ENCODE peak calls at places on chromosomes 7 and 10, in seven cellular contexts. T is uterus, L is adrenal gland, B is tibial nerve, A is transverse colon, F is sigmoid colon, N is prostate gland. R is an unnamed sample.

GRCh38 chr7:152312316-152312715 is 123.5 kb downstream of the KMT2C start:
- DNase-seq in L (no peak), T (no peak), A (no peak), N (no peak), B (no peak), F (no peak), R (no peak)

GRCh38 chr10:77625379-77625778 is 12.2 kb downstream of the KCNMA1 start:
- DNase-seq in B (no peak), T (no peak), A (no peak), N (no peak), L (no peak), F (no peak), R (no peak)

GRCh38 chr7:105346593-105347322 is 42.0 kb downstream of the SRPK2 start:
- DNase-seq in A (no peak), B (no peak), N (no peak), F (no peak), T (no peak), L (no peak), R (no peak)

GRCh38 chr10:46240684-46241565 is 45.9 kb upstream of the ANTXRL start:
- DNase-seq in N (no peak), F (no peak), A (no peak), T (no peak), B (no peak), L (peak), R (no peak)

GRCh38 chr7:503575-504111 is 16.0 kb downstream of the PDGFA start:
- DNase-seq in T (no peak), F (peak), L (no peak), A (peak), B (no peak), N (no peak), R (no peak)

GRCh38 chr10:63788152-63788821 is 267.1 kb downstream of the REEP3 start:
- DNase-seq in F (no peak), A (no peak), T (no peak), L (no peak), B (no peak), N (no peak), R (no peak)

GRCh38 chr10:100713859-100714565 is 31.4 kb upstream of the PAX2 start:
- DNase-seq in B (no peak), L (no peak), A (no peak), N (no peak), F (peak), T (no peak), R (no peak)

GRCh38 chr10:70462349-70462984 is 16.1 kb upstream of the PALD1 start:
- DNase-seq in L (peak), A (peak), B (peak), T (peak), F (peak), N (peak), R (no peak)

GRCh38 chr7:116089293-116089692 is 58.7 kb upstream of the TFEC start:
- DNase-seq in B (no peak), L (no peak), A (no peak), N (no peak), F (no peak), T (no peak), R (no peak)

GRCh38 chr7:98420966-98421612 is 20.2 kb upstream of the BAIAP2L1 start:
- DNase-seq in B (no peak), L (peak), A (peak), F (no peak), N (peak), T (no peak), R (no peak)

GRCh38 chr10:50322075-50322474 is 70.8 kb upstream of the ASAH2 start:
- DNase-seq in N (no peak), B (no peak), F (no peak), A (no peak), L (no peak), T (no peak), R (peak)

GRCh38 chr10:30176182-30176581 is 116.8 kb upstream of the JCAD start:
- DNase-seq in T (no peak), F (no peak), B (no peak), N (no peak), A (no peak), L (no peak), R (no peak)

GRCh38 chr7:79810945-79811344 is 323.7 kb upstream of the GNAI1 start:
- DNase-seq in F (no peak), B (no peak), N (no peak), A (no peak), L (no peak), T (no peak), R (no peak)

GRCh38 chr10:10677479-10677878 is 340.2 kb upstream of the CELF2 start:
- DNase-seq in B (peak), F (no peak), L (peak), T (peak), A (peak), N (peak), R (no peak)

GRCh38 chr7:142385528-142386340 is 127.9 kb upstream of the PRSS58 start:
- DNase-seq in T (no peak), L (no peak), N (no peak), B (no peak), F (no peak), A (peak), R (no peak)

GRCh38 chr10:116850058-116850611 is 836 bp downstream of the ENO4 start:
- DNase-seq in A (no peak), F (no peak), B (no peak), N (no peak), L (no peak), T (no peak), R (no peak)
- TF ChIP-seq POLR2A in A (no peak), F (no peak), B (no peak), N (no peak), L (no peak), T (no peak), R (no peak)

DNA sequence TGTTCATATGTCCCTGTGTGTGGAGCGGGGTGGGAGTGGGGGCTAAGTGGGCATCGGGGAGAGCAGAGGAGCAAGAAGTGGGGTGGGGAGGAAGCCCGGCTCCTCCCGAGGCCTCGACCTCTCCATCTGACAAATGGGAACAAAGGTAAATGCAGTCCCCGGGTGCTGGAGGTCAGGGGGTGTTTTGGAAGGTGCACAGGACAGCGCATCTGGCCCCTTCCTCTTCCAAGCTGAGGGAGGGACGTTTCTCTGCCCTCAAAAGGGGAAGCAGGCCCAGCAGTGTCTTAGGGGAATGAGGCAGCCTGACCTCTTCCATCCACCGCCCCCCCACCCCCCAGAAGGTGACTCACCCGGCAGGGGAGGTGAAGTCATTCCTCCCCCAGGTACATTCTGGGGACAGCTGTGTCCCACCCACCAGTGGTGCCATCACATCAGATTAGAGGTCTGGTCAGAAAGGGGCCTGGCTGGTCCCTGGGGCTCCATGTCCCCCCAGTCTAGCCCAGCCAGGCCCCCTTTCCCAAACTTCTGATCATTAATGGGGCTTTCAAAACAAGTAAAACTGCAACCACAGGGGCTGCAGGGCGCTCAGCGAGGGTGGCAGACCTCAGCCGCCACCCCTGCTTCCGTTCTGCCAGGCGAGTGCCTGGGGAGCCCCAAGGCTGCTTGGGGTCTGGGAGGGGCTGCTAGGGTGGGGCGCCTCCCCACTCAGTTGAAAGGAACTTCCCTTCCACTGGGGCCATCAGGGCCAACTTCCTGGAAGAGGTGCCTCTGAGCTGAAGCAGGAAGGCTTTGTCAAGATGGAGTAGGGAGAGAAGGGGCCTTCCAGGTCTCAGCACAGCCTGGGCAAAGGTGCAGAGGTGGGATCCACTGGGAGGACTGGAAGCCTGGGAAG is 10.7 kb downstream of the LFNG start:
- DNase-seq in B (no peak), F (no peak), N (no peak), L (no peak), T (peak), A (peak), R (no peak)
- H3K4me3 ChIP-seq in B (no peak), F (no peak), N (no peak), L (no peak), T (no peak), A (no peak), R (no peak)

DNA sequence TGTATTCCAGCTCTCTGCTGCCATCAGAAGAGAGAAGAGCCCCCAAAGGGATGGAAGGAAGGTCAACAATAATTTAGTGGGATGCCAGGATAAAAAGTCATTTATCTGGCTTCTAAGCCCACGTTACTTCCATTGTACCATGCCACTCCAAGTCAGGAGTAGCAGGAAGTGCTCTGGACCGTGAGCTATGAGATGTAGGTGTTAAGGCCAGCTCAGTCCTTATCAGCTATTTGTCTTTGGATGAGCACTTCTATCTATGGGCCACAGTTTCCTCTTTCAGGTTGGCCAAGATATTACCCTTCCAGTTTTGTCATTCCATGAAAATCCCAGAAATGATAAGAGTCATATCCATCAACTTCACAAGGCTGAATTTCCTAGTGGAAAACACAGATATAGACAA is 119.4 kb upstream of the CACUL1 start:
- DNase-seq in T (no peak), F (no peak), B (no peak), L (no peak), A (no peak), N (no peak), R (no peak)
- TF ChIP-seq POLR2A in T (no peak), F (no peak), B (no peak), L (no peak), A (no peak), N (no peak), R (no peak)

DNA sequence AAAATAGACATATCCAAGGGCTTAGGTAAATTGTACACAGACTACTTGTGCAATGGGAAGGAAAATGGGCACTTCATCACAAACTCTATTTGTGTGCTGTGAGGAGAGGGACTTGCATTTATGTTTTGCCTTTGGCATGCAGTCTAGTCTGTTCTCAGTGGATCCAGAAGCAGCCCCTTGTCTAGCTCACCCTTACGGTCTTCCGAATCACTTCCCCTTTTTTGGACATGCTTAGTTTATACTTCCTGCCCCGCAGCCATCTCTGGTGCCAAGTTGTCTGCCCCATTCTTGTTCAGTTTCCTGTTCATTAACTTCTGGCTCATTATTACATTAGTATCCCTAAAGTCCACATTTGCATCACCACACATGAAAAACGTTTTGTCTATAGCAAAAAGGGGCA is 161.6 kb downstream of the NRCAM start:
- DNase-seq in B (no peak), N (no peak), A (no peak), T (no peak), L (no peak), F (no peak), R (no peak)
- H3K4me3 ChIP-seq in B (no peak), N (no peak), A (no peak), T (no peak), L (no peak), F (no peak), R (no peak)

GRCh38 chr7:133081605-133082389 is at the start of gene CHCHD3:
- DNase-seq in A (peak), N (peak), B (peak), F (peak), T (peak), L (peak), R (peak)
- TF ChIP-seq POLR2A in A (peak), N (no peak), B (peak), F (peak), T (no peak), L (peak), R (no peak)

GRCh38 chr10:123888751-123889150 is 2.9 kb downstream of the CPXM2 start:
- DNase-seq in A (no peak), L (no peak), T (no peak), B (no peak), N (no peak), F (peak), R (peak)

GRCh38 chr10:123890761-123891146 is 853 bp downstream of the CPXM2 start:
- DNase-seq in A (no peak), B (no peak), T (no peak), N (no peak), F (peak), L (no peak), R (peak)

GRCh38 chr10:123890246-123890645 is 1.4 kb downstream of the CPXM2 start:
- DNase-seq in L (no peak), F (peak), B (no peak), A (no peak), T (no peak), N (no peak), R (peak)

GRCh38 chr10:123891147-123892011 is at the start of gene CPXM2:
- DNase-seq in A (no peak), F (no peak), T (no peak), N (no peak), B (no peak), L (no peak), R (peak)

DNA sequence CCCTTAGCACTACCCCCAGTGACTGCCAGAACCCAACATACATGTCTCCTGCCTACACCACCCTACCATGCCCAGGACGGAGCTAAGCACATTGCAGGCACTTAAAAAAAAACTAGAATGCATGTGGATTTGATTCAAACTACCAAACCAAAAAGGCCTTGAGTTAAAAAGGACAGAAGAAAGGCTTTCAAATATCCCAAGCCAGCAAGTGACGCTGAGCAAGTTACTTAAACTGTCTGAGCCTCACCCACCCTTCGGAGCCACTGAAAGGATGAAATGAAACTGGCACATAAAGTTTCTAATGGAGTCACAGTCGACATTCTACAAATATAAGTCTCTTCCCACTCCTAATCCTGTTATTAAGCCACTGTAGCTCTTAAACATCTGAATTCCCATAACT is 1.8 kb downstream of the CPXM2 start:
- DNase-seq in L (no peak), A (no peak), F (peak), N (no peak), T (no peak), B (no peak), R (no peak)
- H3K4me3 ChIP-seq in L (no peak), A (peak), F (peak), N (no peak), T (no peak), B (no peak), R (no peak)

GRCh38 chr7:78476851-78477405 is 678.4 kb downstream of the PHTF2 start:
- DNase-seq in F (no peak), N (no peak), T (no peak), B (no peak), A (no peak), L (no peak), R (no peak)
- TF ChIP-seq POLR2A in F (no peak), N (no peak), T (no peak), B (no peak), A (no peak), L (no peak), R (no peak)

DNA sequence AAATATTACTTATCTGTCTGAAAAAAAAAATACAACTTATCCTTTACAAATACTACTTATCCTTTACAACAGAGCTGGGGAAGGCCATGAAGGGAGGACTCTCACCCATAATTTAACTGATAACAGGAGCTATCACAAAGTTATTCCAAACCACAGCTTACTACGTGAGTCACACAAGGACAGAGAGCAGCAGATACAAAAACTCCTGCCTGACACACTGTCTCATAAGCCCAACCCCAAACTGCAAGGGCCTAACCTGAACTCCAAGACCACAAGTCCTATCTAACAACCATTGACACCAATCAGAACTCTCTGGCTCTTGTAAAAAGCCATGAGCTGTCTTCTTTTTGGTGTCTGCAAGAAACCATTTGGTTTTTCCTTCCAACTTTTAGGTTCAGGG is 28.5 kb upstream of the CXCL12 start:
- DNase-seq in B (no peak), T (no peak), N (no peak), F (no peak), A (no peak), L (no peak), R (no peak)
- H3K4me3 ChIP-seq in B (no peak), T (no peak), N (no peak), F (no peak), A (no peak), L (no peak), R (no peak)

GRCh38 chr10:72273410-72274212 is at the start of gene DDIT4:
- DNase-seq in L (peak), T (peak), F (peak), N (peak), A (peak), B (peak), R (peak)

GRCh38 chr10:72272689-72273409 is 875 bp upstream of the DDIT4 start:
- DNase-seq in T (peak), N (peak), F (peak), B (peak), A (peak), L (peak), R (peak)

GRCh38 chr10:72274730-72275350 is 1.1 kb downstream of the DDIT4 start:
- DNase-seq in L (peak), B (peak), T (peak), F (peak), A (peak), N (peak), R (peak)

GRCh38 chr10:72275351-72276012 is 1.8 kb downstream of the DDIT4 start:
- DNase-seq in L (no peak), A (peak), T (no peak), F (no peak), N (no peak), B (no peak), R (no peak)

GRCh38 chr10:72274213-72274729 is 547 bp downstream of the DDIT4 start:
- DNase-seq in T (peak), A (no peak), L (no peak), B (no peak), F (no peak), N (peak), R (no peak)
- TF ChIP-seq POLR2A in T (no peak), A (no peak), L (no peak), B (no peak), F (no peak), N (no peak), R (no peak)